ENCODE peak calls at places on chromosomes 4 and X, in seven cellular contexts. U is right cardiac atrium, H is Panc1, R is AG09309, L is aorta, M is OCI-LY7, P is psoas muscle. Q is an unnamed sample.

GRCh38 chrX:47285762-47286320 is 53.0 kb downstream of the USP11 start:
- DNase-seq in U (no peak), H (no peak), R (no peak), L (no peak), M (no peak), P (no peak), Q (no peak)

GRCh38 chrX:11423362-11423818 is 130.2 kb downstream of the AMELX start:
- DNase-seq in U (no peak), H (no peak), R (no peak), L (no peak), M (peak), P (peak), Q (peak)

GRCh38 chrX:131288738-131289511 is at the start of gene IGSF1:
- DNase-seq in U (peak), H (no peak), R (no peak), L (no peak), M (no peak), P (peak), Q (peak)

GRCh38 chrX:38563006-38563405 is 1.7 kb downstream of the TSPAN7 start:
- DNase-seq in U (no peak), H (no peak), R (no peak), L (no peak), M (no peak), P (no peak), Q (no peak)

GRCh38 chr4:11954093-11954492 is 525.4 kb upstream of the HS3ST1 start:
- DNase-seq in U (no peak), H (no peak), R (no peak), L (no peak), M (peak), P (no peak), Q (peak)

GRCh38 chr4:83516042-83516772 is 19.7 kb upstream of the GPAT3 start:
- DNase-seq in U (no peak), H (no peak), R (peak), L (no peak), M (no peak), P (peak), Q (peak)

GRCh38 chr4:183571350-183572076 is 66.7 kb downstream of the ING2 start:
- DNase-seq in U (no peak), H (no peak), R (no peak), L (no peak), M (no peak), P (no peak), Q (peak)

GRCh38 chr4:4663028-4663427 is 121.2 kb upstream of the STX18 start:
- DNase-seq in U (no peak), H (no peak), R (no peak), L (no peak), M (no peak), P (no peak), Q (no peak)

GRCh38 chrX:107629533-107629909 is 1.2 kb downstream of the PRPS1 start:
- DNase-seq in U (no peak), H (peak), R (no peak), L (no peak), M (peak), P (no peak), Q (peak)

GRCh38 chrX:32116047-32116446 is 1044.2 kb upstream of the FTHL17 start:
- DNase-seq in U (no peak), H (no peak), R (no peak), L (no peak), M (no peak), P (no peak), Q (no peak)

GRCh38 chrX:140475025-140475424 is 29.8 kb downstream of the SOX3 start:
- DNase-seq in U (no peak), H (no peak), R (no peak), L (no peak), M (no peak), P (no peak), Q (no peak)

GRCh38 chr4:13399257-13399656 is 84.9 kb downstream of the RAB28 start:
- DNase-seq in U (no peak), H (no peak), R (no peak), L (no peak), M (no peak), P (no peak), Q (no peak)

GRCh38 chr4:174460684-174461083 is 61.6 kb downstream of the HPGD start:
- DNase-seq in U (no peak), H (no peak), R (no peak), L (no peak), M (no peak), P (no peak), Q (no peak)

GRCh38 chrX:121013897-121014455 is 28.4 kb upstream of the CT47A1 start:
- DNase-seq in U (no peak), H (no peak), R (no peak), L (no peak), M (no peak), P (no peak), Q (no peak)

GRCh38 chr4:135277116-135277979 is 1075.8 kb upstream of the PABPC4L start:
- DNase-seq in U (no peak), H (no peak), R (peak), L (no peak), M (no peak), P (no peak), Q (no peak)

GRCh38 chrX:1244164-1245076 is 24.2 kb upstream of the CSF2RA start:
- DNase-seq in U (no peak), H (no peak), R (no peak), L (no peak), M (peak), P (no peak), Q (peak)

GRCh38 chrX:136211766-136212556 is 39.2 kb downstream of the MAP7D3 start:
- DNase-seq in U (no peak), H (no peak), R (no peak), L (no peak), M (no peak), P (peak), Q (no peak)

GRCh38 chrX:16882188-16882587 is 12.0 kb upstream of the RBBP7 start:
- DNase-seq in U (no peak), H (no peak), R (no peak), L (no peak), M (peak), P (peak), Q (peak)

GRCh38 chr4:159545556-159545955 is 442.7 kb downstream of the RAPGEF2 start:
- DNase-seq in U (no peak), H (no peak), R (no peak), L (no peak), M (no peak), P (no peak), Q (no peak)

GRCh38 chr4:3640587-3640962 is 108.4 kb upstream of the LRPAP1 start:
- DNase-seq in U (no peak), H (no peak), R (no peak), L (peak), M (no peak), P (no peak), Q (no peak)

GRCh38 chrX:14449773-14450172 is 79.6 kb upstream of the GLRA2 start:
- DNase-seq in U (no peak), H (no peak), R (no peak), L (no peak), M (no peak), P (no peak), Q (no peak)

GRCh38 chr4:109719604-109720003 is 10.3 kb downstream of the PLA2G12A start:
- DNase-seq in U (no peak), H (no peak), R (no peak), L (no peak), M (no peak), P (no peak), Q (no peak)

GRCh38 chr4:67436742-67437141 is 108.6 kb downstream of the CENPC start:
- DNase-seq in U (no peak), H (no peak), R (no peak), L (no peak), M (no peak), P (no peak), Q (peak)

GRCh38 chrX:87961471-87961870 is 443.9 kb downstream of the KLHL4 start:
- DNase-seq in U (no peak), H (no peak), R (no peak), L (peak), M (no peak), P (no peak), Q (no peak)

GRCh38 chrX:70979136-70979762 is 48.4 kb upstream of the SLC7A3 start:
- DNase-seq in U (no peak), H (no peak), R (peak), L (no peak), M (no peak), P (no peak), Q (peak)

GRCh38 chr4:6121276-6121850 is 79.0 kb downstream of the JAKMIP1 start:
- DNase-seq in U (no peak), H (no peak), R (no peak), L (peak), M (no peak), P (no peak), Q (no peak)

GRCh38 chr4:83054928-83055327 is 19.9 kb downstream of the COPS4 start:
- DNase-seq in U (no peak), H (no peak), R (peak), L (no peak), M (peak), P (no peak), Q (no peak)

GRCh38 chr4:10958226-10958856 is 273.8 kb upstream of the CLNK start:
- DNase-seq in U (no peak), H (no peak), R (no peak), L (no peak), M (no peak), P (no peak), Q (no peak)

GRCh38 chr4:34676390-34676789 is 1567.9 kb downstream of the ARAP2 start:
- DNase-seq in U (no peak), H (no peak), R (no peak), L (no peak), M (no peak), P (no peak), Q (no peak)

GRCh38 chr4:123599920-123600394 is 203.4 kb downstream of the SPRY1 start:
- DNase-seq in U (peak), H (no peak), R (no peak), L (peak), M (peak), P (peak), Q (no peak)

GRCh38 chrX:68995780-68996551 is 167.1 kb downstream of the EFNB1 start:
- DNase-seq in U (peak), H (no peak), R (no peak), L (no peak), M (no peak), P (peak), Q (peak)

GRCh38 chrX:107978707-107979307 is 3.4 kb downstream of the TEX13B start:
- DNase-seq in U (no peak), H (no peak), R (no peak), L (no peak), M (peak), P (no peak), Q (no peak)

GRCh38 chrX:129065895-129066294 is 457.4 kb downstream of the SMARCA1 start:
- DNase-seq in U (no peak), H (no peak), R (no peak), L (no peak), M (no peak), P (no peak), Q (no peak)

GRCh38 chrX:102858826-102859627 is 78.0 kb upstream of the RAB40AL start:
- DNase-seq in U (peak), H (no peak), R (no peak), L (no peak), M (no peak), P (no peak), Q (no peak)

GRCh38 chrX:20361081-20361889 is 94.6 kb upstream of the RPS6KA3 start:
- DNase-seq in U (no peak), H (no peak), R (no peak), L (no peak), M (no peak), P (peak), Q (no peak)

GRCh38 chr4:168751263-168752225 is 254.7 kb downstream of the PALLD start:
- DNase-seq in U (no peak), H (no peak), R (peak), L (no peak), M (no peak), P (no peak), Q (peak)
- H3K4me3 ChIP-seq in U (no peak), H (no peak), R (no peak), L (no peak), M (no peak), P (no peak), Q (no peak)

GRCh38 chrX:19347916-19348315 is 4.2 kb downstream of the PDHA1 start:
- DNase-seq in U (no peak), H (no peak), R (no peak), L (no peak), M (no peak), P (no peak), Q (no peak)

GRCh38 chrX:19354625-19355024 is 10.9 kb downstream of the PDHA1 start:
- DNase-seq in U (no peak), H (no peak), R (no peak), L (no peak), M (no peak), P (no peak), Q (no peak)

GRCh38 chrX:19349263-19349662 is 5.5 kb downstream of the PDHA1 start:
- DNase-seq in U (no peak), H (no peak), R (no peak), L (no peak), M (no peak), P (no peak), Q (no peak)

DNA sequence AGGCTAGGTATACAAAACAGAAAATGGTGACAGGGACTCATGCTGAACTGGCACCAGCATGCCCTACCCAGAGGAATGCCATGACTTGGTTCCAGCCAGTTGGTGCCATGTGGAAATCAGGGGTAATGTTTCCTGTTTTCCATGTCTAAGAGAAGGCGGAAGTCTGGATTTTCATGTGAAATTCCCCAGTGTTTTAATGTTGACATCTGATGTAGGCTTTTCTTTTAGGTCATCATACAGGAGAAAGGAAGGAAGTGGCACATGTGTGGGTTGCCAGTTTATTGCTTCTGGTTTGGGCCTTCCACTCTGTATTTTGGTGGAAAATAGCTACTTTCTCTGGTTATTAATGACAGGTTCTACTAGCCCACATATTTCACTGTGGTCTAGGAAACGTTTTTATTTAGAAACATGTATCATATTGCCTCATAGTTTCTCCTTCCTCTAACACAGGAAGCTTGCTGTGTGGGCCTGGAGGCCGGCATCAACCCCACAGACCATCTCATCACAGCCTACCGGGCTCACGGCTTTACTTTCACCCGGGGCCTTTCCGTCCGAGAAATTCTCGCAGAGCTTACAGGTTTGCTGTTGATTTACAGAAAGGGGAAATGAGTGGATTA is 7.2 kb downstream of the PDHA1 start:
- DNase-seq in U (no peak), H (no peak), R (no peak), L (no peak), M (no peak), P (no peak), Q (no peak)
- H3K4me3 ChIP-seq in U (no peak), H (no peak), R (no peak), L (no peak), M (no peak), P (no peak), Q (no peak)

GRCh38 chr4:143384381-143384994 is 47.8 kb downstream of the GAB1 start:
- DNase-seq in U (peak), H (no peak), R (no peak), L (no peak), M (no peak), P (peak), Q (peak)

GRCh38 chr4:143380651-143381050 is 44.0 kb downstream of the GAB1 start:
- DNase-seq in U (no peak), H (no peak), R (no peak), L (no peak), M (no peak), P (no peak), Q (no peak)

GRCh38 chr4:143381171-143382118 is 44.8 kb downstream of the GAB1 start:
- DNase-seq in U (peak), H (no peak), R (no peak), L (peak), M (peak), P (peak), Q (peak)

GRCh38 chr4:143386812-143387211 is 50.1 kb downstream of the GAB1 start:
- DNase-seq in U (no peak), H (no peak), R (no peak), L (no peak), M (no peak), P (no peak), Q (no peak)

GRCh38 chr4:143382539-143382938 is 45.9 kb downstream of the GAB1 start:
- DNase-seq in U (no peak), H (no peak), R (no peak), L (no peak), M (no peak), P (no peak), Q (no peak)
- H3K4me3 ChIP-seq in U (peak), H (no peak), R (no peak), L (no peak), M (peak), P (peak), Q (no peak)

GRCh38 chr4:150283689-150284088 is 205.4 kb downstream of the DCLK2 start:
- DNase-seq in U (no peak), H (no peak), R (peak), L (no peak), M (no peak), P (no peak), Q (no peak)
- H3K4me3 ChIP-seq in U (no peak), H (no peak), R (no peak), L (no peak), M (no peak), P (no peak), Q (no peak)

GRCh38 chr4:162410854-162411253 is 247.1 kb upstream of the FSTL5 start:
- DNase-seq in U (no peak), H (no peak), R (no peak), L (no peak), M (no peak), P (no peak), Q (no peak)

GRCh38 chr4:162408309-162408708 is 244.5 kb upstream of the FSTL5 start:
- DNase-seq in U (no peak), H (no peak), R (no peak), L (no peak), M (no peak), P (no peak), Q (no peak)

GRCh38 chr4:162406637-162407370 is 243.0 kb upstream of the FSTL5 start:
- DNase-seq in U (no peak), H (no peak), R (no peak), L (peak), M (no peak), P (no peak), Q (no peak)

GRCh38 chr4:162403956-162404355 is 240.2 kb upstream of the FSTL5 start:
- DNase-seq in U (no peak), H (no peak), R (no peak), L (no peak), M (no peak), P (no peak), Q (no peak)

DNA sequence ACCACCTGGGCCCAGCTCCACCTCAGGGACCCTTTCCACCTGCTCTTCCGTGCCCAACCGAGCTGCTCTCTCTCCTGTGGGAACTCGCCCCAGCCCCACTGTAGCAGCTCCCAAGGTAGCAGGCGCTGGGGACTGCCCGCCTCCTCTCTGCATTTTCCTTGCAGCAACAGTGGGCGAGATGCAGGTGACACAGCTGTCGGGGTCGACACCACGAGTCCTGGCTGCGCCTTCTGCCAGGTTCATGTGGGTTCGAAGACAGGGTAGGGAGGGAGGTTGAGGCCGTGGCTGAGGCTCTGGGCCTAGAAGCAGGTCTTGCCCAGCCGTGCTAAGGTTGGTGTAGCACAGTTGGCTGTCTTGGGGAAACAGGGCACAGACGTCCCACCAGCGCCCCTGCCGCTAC is 245.2 kb upstream of the FSTL5 start:
- DNase-seq in U (no peak), H (no peak), R (no peak), L (no peak), M (no peak), P (no peak), Q (no peak)
- H3K4me3 ChIP-seq in U (no peak), H (no peak), R (no peak), L (no peak), M (no peak), P (no peak), Q (no peak)

DNA sequence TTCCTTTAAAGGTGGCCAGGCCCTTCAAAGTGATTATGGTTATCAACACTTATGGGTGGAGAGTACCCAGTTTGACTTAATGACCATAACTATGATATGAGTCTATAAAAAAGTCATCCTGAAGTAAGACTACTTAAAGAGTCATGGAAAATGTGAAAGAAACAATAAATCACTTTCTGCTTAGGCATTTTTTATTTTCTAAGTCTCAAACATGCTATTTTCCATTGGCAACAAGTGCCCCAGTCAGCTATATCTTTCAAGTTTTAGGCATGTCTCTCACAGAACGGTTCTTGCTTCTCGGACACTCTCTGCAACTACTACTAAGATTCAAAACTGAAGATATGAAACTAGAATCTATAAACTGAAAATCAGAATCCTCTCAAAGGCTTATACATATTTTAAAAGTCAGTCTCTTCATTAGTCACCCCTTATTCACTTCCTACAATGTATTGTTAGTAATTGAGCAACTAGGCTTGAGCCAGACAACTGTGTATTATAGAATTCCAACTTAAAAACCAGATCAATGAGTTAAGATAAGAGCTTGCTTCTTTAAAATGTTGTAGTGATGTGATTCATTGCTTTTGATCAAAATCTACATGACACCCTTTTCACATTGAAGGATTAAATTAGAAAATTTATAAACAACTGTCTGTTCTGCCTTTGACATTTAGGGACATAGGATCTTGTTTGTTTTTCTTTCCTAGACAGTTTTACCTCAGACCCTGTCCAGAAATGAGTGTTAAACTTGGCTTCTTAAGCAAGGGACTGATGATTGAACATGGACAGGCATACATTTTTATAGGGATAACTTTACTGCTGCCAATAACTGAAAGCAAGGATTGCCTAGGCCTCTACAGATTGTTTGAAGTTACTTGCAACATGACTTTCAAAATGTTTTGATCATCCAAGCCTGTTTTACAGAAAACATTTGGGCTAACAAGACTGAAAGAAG is 2.9 kb downstream of the ANTXR2 start:
- DNase-seq in U (no peak), H (no peak), R (no peak), L (no peak), M (no peak), P (no peak), Q (no peak)
- H3K4me3 ChIP-seq in U (no peak), H (peak), R (peak), L (no peak), M (no peak), P (peak), Q (no peak)